ENCODE peak calls at places on chromosomes 5 and 9, in six cellular contexts. J is RWPE1, N is HS-5, U is ovary, Q is head of caudate nucleus, T is endothelial cell. P is an unnamed sample.

GRCh38 chr5:126694403-126694802 is 82.5 kb upstream of the LMNB1 start:
- DNase-seq in J (no peak), N (no peak), U (no peak), Q (no peak), T (no peak), P (no peak)

GRCh38 chr5:15009420-15009819 is 137.8 kb upstream of the ANKH start:
- DNase-seq in J (peak; percentile 75), N (peak; percentile 63), U (no peak), Q (no peak), T (no peak), P (no peak)

GRCh38 chr5:40503438-40503837 is 176.3 kb upstream of the PTGER4 start:
- DNase-seq in J (no peak), N (no peak), U (no peak), Q (no peak), T (no peak), P (no peak)

GRCh38 chr9:133799716-133800115 is 61.6 kb upstream of the SARDH start:
- DNase-seq in J (no peak), N (no peak), U (no peak), Q (no peak), T (no peak), P (no peak)

GRCh38 chr5:80479713-80480112 is 8.2 kb upstream of the FAM151B start:
- DNase-seq in J (peak; percentile 46), N (no peak), U (no peak), Q (no peak), T (no peak), P (no peak)

GRCh38 chr5:127517480-127518318 is at the start of gene PRRC1:
- DNase-seq in J (peak; percentile 89), N (peak; percentile 57), U (peak; percentile 81), Q (peak; percentile 87), T (peak; percentile 78), P (peak; percentile 73)

GRCh38 chr9:27426717-27427645 is 97.1 kb upstream of the IFNK start:
- DNase-seq in J (peak; percentile 89), N (peak; percentile 71), U (no peak), Q (peak; percentile 84), T (no peak), P (no peak)

GRCh38 chr5:177023247-177023703 is 779 bp downstream of the ZNF346 start:
- DNase-seq in J (peak; percentile 41), N (no peak), U (no peak), Q (no peak), T (no peak), P (peak; percentile 14)

GRCh38 chr9:38018964-38019602 is 49.9 kb downstream of the SHB start:
- DNase-seq in J (no peak), N (no peak), U (no peak), Q (peak; percentile 75), T (no peak), P (no peak)

GRCh38 chr5:98772415-98773213 is 849 bp upstream of the RGMB start:
- DNase-seq in J (peak; percentile 90), N (no peak), U (peak; percentile 80), Q (peak; percentile 79), T (peak; percentile 46), P (peak; percentile 48)

GRCh38 chr5:3736926-3737325 is 141.3 kb downstream of the IRX1 start:
- DNase-seq in J (no peak), N (no peak), U (no peak), Q (no peak), T (no peak), P (no peak)

GRCh38 chr9:89418882-89419641 is 78.9 kb downstream of the SEMA4D start:
- DNase-seq in J (no peak), N (no peak), U (no peak), Q (no peak), T (no peak), P (peak; percentile 63)

GRCh38 chr5:14672508-14673394 is 8.2 kb downstream of the OTULIN start:
- DNase-seq in J (no peak), N (no peak), U (no peak), Q (no peak), T (no peak), P (no peak)

GRCh38 chr9:107749787-107750444 is 260.3 kb upstream of the KLF4 start:
- DNase-seq in J (peak; percentile 91), N (peak; percentile 82), U (peak; percentile 88), Q (peak; percentile 76), T (no peak), P (no peak)

GRCh38 chr5:37871023-37871815 is 31.4 kb upstream of the GDNF start:
- DNase-seq in J (no peak), N (peak; percentile 99), U (no peak), Q (no peak), T (no peak), P (no peak)

GRCh38 chr9:31030741-31031202 is 1353.7 kb upstream of the ACO1 start:
- DNase-seq in J (no peak), N (peak; percentile 68), U (no peak), Q (no peak), T (no peak), P (no peak)

GRCh38 chr5:134246771-134247329 is 21.0 kb upstream of the PPP2CA start:
- DNase-seq in J (no peak), N (no peak), U (no peak), Q (no peak), T (no peak), P (no peak)

GRCh38 chr5:10618311-10618710 is 54.4 kb downstream of the ANKRD33B start:
- DNase-seq in J (no peak), N (no peak), U (no peak), Q (no peak), T (no peak), P (no peak)

GRCh38 chr5:113142186-113142585 is 165.6 kb downstream of the DCP2 start:
- DNase-seq in J (no peak), N (no peak), U (no peak), Q (no peak), T (no peak), P (no peak)

GRCh38 chr5:143386725-143387124 is 16.8 kb downstream of the NR3C1 start:
- DNase-seq in J (no peak), N (no peak), U (no peak), Q (no peak), T (no peak), P (no peak)

GRCh38 chr9:129595323-129595741 is 25.6 kb downstream of the C9orf50 start:
- DNase-seq in J (no peak), N (no peak), U (no peak), Q (no peak), T (no peak), P (no peak)

GRCh38 chr5:93219641-93220145 is 361.3 kb downstream of the NR2F1-AS1 start:
- DNase-seq in J (no peak), N (no peak), U (no peak), Q (no peak), T (no peak), P (no peak)

GRCh38 chr9:91946825-91947224 is 3.2 kb downstream of the ROR2 start:
- DNase-seq in J (no peak), N (no peak), U (no peak), Q (no peak), T (no peak), P (no peak)

GRCh38 chr5:137254695-137255094 is 244.4 kb downstream of the SPOCK1 start:
- DNase-seq in J (no peak), N (no peak), U (no peak), Q (no peak), T (no peak), P (no peak)

GRCh38 chr5:140632366-140633080 is 452 bp downstream of the CD14 start:
- DNase-seq in J (no peak), N (no peak), U (peak; percentile 52), Q (peak; percentile 56), T (no peak), P (peak; percentile 50)

GRCh38 chr9:134505032-134505431 is 136.6 kb upstream of the COL5A1 start:
- DNase-seq in J (no peak), N (no peak), U (no peak), Q (no peak), T (no peak), P (no peak)

GRCh38 chr5:176133289-176133870 is 104.8 kb upstream of the SIMC1 start:
- DNase-seq in J (no peak), N (no peak), U (peak; percentile 54), Q (peak; percentile 50), T (no peak), P (peak; percentile 4)

P was measured in CD4-positive, alpha-beta T cell.